ENCODE peak calls at places on chromosomes 2 and 18, in six cellular contexts. L is NCI-H146, G is iris pigment epithelial cell, M is GM20000, R is H4, U is myocyte. O is an unnamed sample.

GRCh38 chr2:86787701-86788100 is 3.0 kb downstream of the CD8A start:
- DNase-seq in L (no peak), G (no peak), M (no peak), R (peak), U (no peak), O (no peak)

GRCh38 chr2:19863303-19864041 is 38.3 kb downstream of the TTC32 start:
- DNase-seq in L (peak), G (peak), M (peak), R (peak), U (peak), O (peak)

GRCh38 chr2:229627728-229628127 is 86.6 kb downstream of the DNER start:
- DNase-seq in L (peak), G (peak), M (no peak), R (peak), U (no peak), O (no peak)

GRCh38 chr18:49359732-49360444 is 100.6 kb downstream of the DYM start:
- DNase-seq in L (no peak), G (peak), M (peak), R (no peak), U (peak), O (no peak)

GRCh38 chr2:222939208-222939846 is 78.5 kb downstream of the ACSL3 start:
- DNase-seq in L (peak), G (peak), M (peak), R (peak), U (peak), O (no peak)

GRCh38 chr2:17579605-17580318 is 39.3 kb downstream of the VSNL1 start:
- DNase-seq in L (peak), G (no peak), M (no peak), R (no peak), U (no peak), O (no peak)

GRCh38 chr18:21834301-21834660 is 93.7 kb downstream of the MIB1 start:
- DNase-seq in L (no peak), G (peak), M (no peak), R (no peak), U (no peak), O (no peak)

GRCh38 chr18:2641638-2642037 is 13.9 kb upstream of the SMCHD1 start:
- DNase-seq in L (no peak), G (peak), M (peak), R (peak), U (no peak), O (no peak)

GRCh38 chr2:14996306-14997014 is 363.9 kb downstream of the LRATD1 start:
- DNase-seq in L (no peak), G (no peak), M (no peak), R (no peak), U (no peak), O (no peak)

GRCh38 chr2:220353897-220354296 is 726.5 kb downstream of the SLC4A3 start:
- DNase-seq in L (no peak), G (peak), M (no peak), R (no peak), U (no peak), O (no peak)

GRCh38 chr2:200042944-200043343 is 87.6 kb downstream of the MAIP1 start:
- DNase-seq in L (no peak), G (peak), M (no peak), R (no peak), U (peak), O (no peak)

GRCh38 chr2:223797073-223797472 is 40.3 kb downstream of the AP1S3 start:
- DNase-seq in L (no peak), G (peak), M (no peak), R (no peak), U (peak), O (no peak)

GRCh38 chr2:166147883-166148282 is 20.1 kb upstream of the SCN1A start:
- DNase-seq in L (no peak), G (no peak), M (no peak), R (no peak), U (peak), O (no peak)

GRCh38 chr2:109470121-109470921 is 143.4 kb downstream of the SEPTIN10 start:
- DNase-seq in L (no peak), G (peak), M (no peak), R (peak), U (peak), O (no peak)

GRCh38 chr2:75432761-75433361 is 127.9 kb downstream of the EVA1A start:
- DNase-seq in L (no peak), G (peak), M (peak), R (peak), U (peak), O (no peak)

GRCh38 chr2:61855178-61855523 is 1.3 kb upstream of the FAM161A start:
- DNase-seq in L (peak), G (no peak), M (no peak), R (no peak), U (peak), O (no peak)

GRCh38 chr2:50611261-50612020 is 420.5 kb downstream of the NRXN1 start:
- DNase-seq in L (no peak), G (no peak), M (no peak), R (no peak), U (no peak), O (no peak)

GRCh38 chr2:163255086-163255485 is 416.5 kb upstream of the KCNH7 start:
- DNase-seq in L (no peak), G (peak), M (no peak), R (no peak), U (no peak), O (no peak)

GRCh38 chr2:152782171-152782570 is 63.8 kb downstream of the ARL6IP6 start:
- DNase-seq in L (no peak), G (no peak), M (no peak), R (no peak), U (no peak), O (no peak)

GRCh38 chr18:36813753-36814130 is 15.1 kb downstream of the TPGS2 start:
- DNase-seq in L (no peak), G (no peak), M (no peak), R (no peak), U (no peak), O (no peak)

GRCh38 chr2:165891943-165892342 is 61.6 kb downstream of the TTC21B start:
- DNase-seq in L (no peak), G (peak), M (no peak), R (no peak), U (no peak), O (no peak)

GRCh38 chr2:111106720-111107119 is 14.0 kb upstream of the BCL2L11 start:
- DNase-seq in L (no peak), G (no peak), M (no peak), R (no peak), U (no peak), O (no peak)

GRCh38 chr2:37676274-37676673 is 4.8 kb upstream of the CDC42EP3 start:
- DNase-seq in L (peak), G (peak), M (no peak), R (no peak), U (no peak), O (no peak)

GRCh38 chr2:53886406-53887280 is 26.9 kb upstream of the GPR75 start:
- DNase-seq in L (no peak), G (no peak), M (no peak), R (no peak), U (peak), O (no peak)

GRCh38 chr2:128369626-128370467 is 51.2 kb upstream of the HS6ST1 start:
- DNase-seq in L (no peak), G (no peak), M (no peak), R (no peak), U (no peak), O (no peak)

GRCh38 chr2:69305712-69306611 is 81.1 kb downstream of the GFPT1 start:
- DNase-seq in L (no peak), G (peak), M (no peak), R (no peak), U (peak), O (no peak)

GRCh38 chr2:644871-645270 is 32.3 kb downstream of the TMEM18 start:
- DNase-seq in L (no peak), G (no peak), M (no peak), R (no peak), U (no peak), O (no peak)

GRCh38 chr2:174931724-174932123 is 73.5 kb downstream of the CHN1 start:
- DNase-seq in L (no peak), G (peak), M (no peak), R (no peak), U (peak), O (no peak)

GRCh38 chr18:77101410-77102245 is 31.0 kb downstream of the MBP start:
- DNase-seq in L (no peak), G (peak), M (peak), R (peak), U (peak), O (peak)

GRCh38 chr18:68735498-68736343 is 20.8 kb upstream of the TMX3 start:
- DNase-seq in L (peak), G (peak), M (peak), R (peak), U (peak), O (no peak)

GRCh38 chr2:187349328-187349944 is 98.6 kb downstream of the CALCRL start:
- DNase-seq in L (no peak), G (peak), M (no peak), R (no peak), U (peak), O (no peak)

GRCh38 chr2:101873543-101873942 is 118.2 kb upstream of the IL1R2 start:
- DNase-seq in L (no peak), G (peak), M (peak), R (no peak), U (no peak), O (no peak)

GRCh38 chr2:121303531-121304263 is 18.7 kb upstream of the TFCP2L1 start:
- DNase-seq in L (no peak), G (no peak), M (no peak), R (no peak), U (no peak), O (no peak)

GRCh38 chr2:30681022-30681421 is 126.2 kb downstream of the CAPN13 start:
- DNase-seq in L (no peak), G (no peak), M (no peak), R (no peak), U (no peak), O (no peak)

GRCh38 chr2:25349397-25349796 is 7.7 kb upstream of the DNMT3A start:
- DNase-seq in L (no peak), G (peak), M (no peak), R (peak), U (peak), O (no peak)

GRCh38 chr2:24831216-24831615 is 38.0 kb downstream of the CENPO start:
- DNase-seq in L (no peak), G (no peak), M (peak), R (no peak), U (no peak), O (no peak)

GRCh38 chr2:79359419-79359818 is 153.4 kb upstream of the CTNNA2 start:
- DNase-seq in L (no peak), G (no peak), M (no peak), R (no peak), U (no peak), O (no peak)

GRCh38 chr2:227884511-227884947 is 13.1 kb downstream of the DAW1 start:
- DNase-seq in L (peak), G (peak), M (peak), R (peak), U (peak), O (no peak)

O was measured in gastrocnemius medialis.